ENCODE peak calls at places on chromosomes 12 and 14, in ten cellular contexts. W is brain microvascular endothelial cell; R is IMR-90; Z is lower lobe of right lung; A is GM10248; B is endothelial cell; M is neural crest cell; X is coronary artery; L is CD8-positive, alpha-beta T cell; E is suprapubic skin. G is an unnamed sample.

GRCh38 chr12:77224346-77224745 is 159.0 kb upstream of the E2F7 start:
- DNase-seq in W (no peak), R (no peak), Z (no peak), A (no peak), B (no peak), M (no peak), X (no peak), L (no peak), E (no peak), G (no peak)

GRCh38 chr14:42095155-42095554 is 488.5 kb downstream of the LRFN5 start:
- DNase-seq in W (no peak), R (no peak), Z (no peak), A (no peak), B (no peak), M (no peak), X (no peak), L (no peak), E (no peak), G (no peak)

GRCh38 chr14:67583711-67584644 is 16.1 kb downstream of the PIGH start:
- DNase-seq in W (peak), R (peak), Z (no peak), A (peak), B (peak), M (peak), X (no peak), L (peak), E (no peak), G (peak)

GRCh38 chr12:22321620-22322019 is 12.9 kb downstream of the ST8SIA1 start:
- DNase-seq in W (peak), R (no peak), Z (peak), A (no peak), B (no peak), M (no peak), X (no peak), L (peak), E (no peak), G (no peak)

GRCh38 chr12:82527165-82527780 is 159.4 kb upstream of the TMTC2 start:
- DNase-seq in W (peak), R (peak), Z (no peak), A (peak), B (no peak), M (peak), X (no peak), L (no peak), E (no peak), G (no peak)

GRCh38 chr12:53596920-53597363 is 29.2 kb downstream of the ATF7 start:
- DNase-seq in W (peak), R (peak), Z (no peak), A (no peak), B (no peak), M (no peak), X (no peak), L (no peak), E (no peak), G (no peak)

GRCh38 chr12:4164591-4165558 is 108.7 kb upstream of the CCND2 start:
- DNase-seq in W (peak), R (peak), Z (peak), A (peak), B (peak), M (peak), X (no peak), L (peak), E (no peak), G (peak)

GRCh38 chr14:97218713-97219355 is 421.7 kb downstream of the VRK1 start:
- DNase-seq in W (no peak), R (no peak), Z (no peak), A (no peak), B (peak), M (peak), X (no peak), L (peak), E (no peak), G (peak)

GRCh38 chr14:85604671-85605070 is 74.7 kb downstream of the FLRT2 start:
- DNase-seq in W (no peak), R (no peak), Z (no peak), A (no peak), B (no peak), M (no peak), X (no peak), L (no peak), E (no peak), G (no peak)

GRCh38 chr12:24201258-24201970 is 251.9 kb upstream of the SOX5 start:
- DNase-seq in W (no peak), R (no peak), Z (no peak), A (no peak), B (no peak), M (no peak), X (no peak), L (no peak), E (no peak), G (no peak)

GRCh38 chr14:87264386-87264785 is 728.6 kb downstream of the GALC start:
- DNase-seq in W (no peak), R (no peak), Z (no peak), A (no peak), B (no peak), M (no peak), X (no peak), L (no peak), E (no peak), G (no peak)

GRCh38 chr14:28773917-28774691 is 7.5 kb downstream of the FOXG1 start:
- DNase-seq in W (no peak), R (peak), Z (no peak), A (no peak), B (peak), M (no peak), X (no peak), L (no peak), E (no peak), G (peak)

GRCh38 chr14:22143360-22143759 is 445.7 kb downstream of the DAD1 start:
- DNase-seq in W (no peak), R (peak), Z (no peak), A (no peak), B (no peak), M (no peak), X (no peak), L (no peak), E (no peak), G (no peak)

GRCh38 chr14:99188721-99189120 is 83.3 kb downstream of the BCL11B start:
- DNase-seq in W (no peak), R (no peak), Z (no peak), A (no peak), B (peak), M (no peak), X (no peak), L (peak), E (no peak), G (no peak)

GRCh38 chr12:292186-292585 is 29.6 kb upstream of the SLC6A13 start:
- DNase-seq in W (no peak), R (peak), Z (no peak), A (no peak), B (no peak), M (no peak), X (no peak), L (no peak), E (no peak), G (no peak)

GRCh38 chr12:59446156-59446555 is 149.7 kb upstream of the SLC16A7 start:
- DNase-seq in W (no peak), R (no peak), Z (no peak), A (no peak), B (no peak), M (no peak), X (no peak), L (no peak), E (no peak), G (no peak)

DNA sequence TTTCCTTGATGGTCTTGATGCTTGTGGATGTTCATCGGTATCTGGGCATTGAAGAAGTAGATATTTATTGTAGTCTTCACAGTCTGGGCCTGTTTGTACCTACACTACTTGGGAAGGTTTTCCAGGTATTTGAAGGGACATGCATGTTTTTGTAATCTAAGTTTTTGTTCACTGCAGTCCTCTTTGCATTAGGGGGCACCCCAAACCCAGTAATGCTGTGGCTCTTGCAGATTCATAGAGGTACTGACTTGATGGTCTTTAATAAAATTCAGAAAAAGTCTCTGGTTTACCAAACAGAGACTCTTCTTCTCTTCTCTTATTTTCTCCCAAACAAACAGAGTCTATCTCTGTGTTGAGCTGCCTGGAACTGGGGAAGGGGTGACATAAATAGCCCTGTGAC is 150.9 kb upstream of the SLC16A7 start:
- DNase-seq in W (no peak), R (peak), Z (no peak), A (no peak), B (no peak), M (no peak), X (no peak), L (peak), E (no peak), G (no peak)
- TF ChIP-seq CTCF in W (peak), R (peak), Z (no peak), A (peak), B (no peak), M (no peak), X (no peak), L (peak), E (no peak), G (peak)

DNA sequence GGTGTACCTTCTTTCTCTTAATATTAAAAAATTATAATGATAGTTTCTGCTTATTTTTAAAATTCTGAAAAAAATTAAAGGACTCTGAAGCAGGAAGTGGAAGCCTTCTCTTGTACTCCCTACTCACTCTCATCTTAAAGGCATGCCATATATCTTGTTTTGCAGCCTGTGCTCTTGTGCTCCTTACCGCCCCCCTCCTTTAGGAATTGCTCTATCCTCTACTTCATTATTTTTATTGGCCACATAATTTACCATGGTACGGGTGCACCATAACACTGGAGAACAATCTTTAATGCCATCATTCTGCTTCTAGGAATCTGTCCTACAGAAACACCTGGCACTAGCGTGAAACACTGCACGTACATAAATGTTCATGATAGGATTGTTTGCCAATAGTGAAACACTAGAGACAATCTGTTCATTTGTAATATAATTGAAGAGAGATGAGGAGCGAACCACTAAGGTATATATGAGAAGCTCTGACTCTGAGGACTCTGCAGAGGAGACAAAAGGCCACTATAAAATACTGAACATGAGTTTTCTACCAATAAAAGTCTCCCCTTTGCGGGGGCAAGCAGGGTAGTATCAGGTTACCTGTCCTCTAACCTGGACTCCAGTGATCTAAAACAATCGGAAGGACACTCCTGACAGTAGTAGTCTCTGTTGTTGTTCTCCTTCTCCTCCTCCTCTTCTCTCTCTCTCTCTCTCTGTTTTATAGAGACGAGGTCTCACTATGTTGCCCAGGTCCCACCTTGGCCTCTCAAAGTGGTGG is 6.3 kb upstream of the NYNRIN start:
- DNase-seq in W (peak), R (peak), Z (no peak), A (no peak), B (no peak), M (no peak), X (no peak), L (no peak), E (no peak), G (no peak)
- TF ChIP-seq CTCF in W (peak), R (peak), Z (no peak), A (no peak), B (no peak), M (no peak), X (no peak), L (no peak), E (no peak), G (no peak)

DNA sequence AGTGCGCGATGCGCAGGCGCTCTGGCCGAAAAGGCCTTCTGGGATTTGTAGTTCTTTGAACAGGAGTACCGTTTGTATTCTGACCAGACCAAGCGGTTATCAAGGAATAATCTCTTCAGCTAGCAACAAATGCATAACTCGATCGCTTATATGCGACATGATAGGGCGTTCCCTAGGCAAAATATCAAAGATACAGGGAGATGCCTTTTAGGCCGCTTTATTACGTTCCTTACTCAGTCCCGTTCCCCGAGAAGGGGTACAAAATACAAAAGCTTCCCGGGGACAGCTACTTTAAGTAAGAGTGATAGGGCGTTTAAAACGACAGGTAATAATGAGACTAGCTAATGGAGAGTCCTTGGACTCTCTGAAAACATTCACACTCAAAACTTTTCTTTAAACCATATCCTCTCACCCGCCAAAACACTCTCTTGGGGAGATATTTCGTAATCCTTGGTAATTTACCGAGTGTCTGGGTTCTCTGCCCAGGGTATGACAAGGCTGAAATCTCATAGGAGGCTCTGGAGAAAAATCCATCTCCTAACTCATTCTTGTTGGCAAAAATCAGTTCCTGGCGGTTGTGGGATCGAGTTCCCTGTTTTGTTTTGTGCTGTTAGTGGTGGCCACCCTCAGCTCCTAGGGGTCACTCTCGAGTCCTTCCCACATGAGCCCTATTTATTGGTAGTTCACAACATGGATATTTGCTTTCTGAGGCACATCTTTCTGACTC is 412 bp upstream of the SNW1 start:
- DNase-seq in W (peak), R (peak), Z (no peak), A (no peak), B (peak), M (peak), X (no peak), L (no peak), E (no peak), G (no peak)
- TF ChIP-seq CTCF in W (peak), R (peak), Z (peak), A (peak), B (peak), M (peak), X (no peak), L (no peak), E (no peak), G (peak)

GRCh38 chr14:103753809-103754208 is 38.2 kb downstream of the ZFYVE21 start:
- DNase-seq in W (no peak), R (no peak), Z (no peak), A (no peak), B (no peak), M (no peak), X (no peak), L (no peak), E (no peak), G (no peak)

GRCh38 chr14:103746706-103747105 is 31.1 kb downstream of the ZFYVE21 start:
- DNase-seq in W (peak), R (peak), Z (no peak), A (no peak), B (no peak), M (no peak), X (no peak), L (no peak), E (peak), G (no peak)

GRCh38 chr14:103748539-103748867 is 32.9 kb downstream of the ZFYVE21 start:
- DNase-seq in W (no peak), R (no peak), Z (no peak), A (no peak), B (no peak), M (no peak), X (no peak), L (peak), E (peak), G (no peak)

GRCh38 chr14:103749452-103749851 is 33.8 kb downstream of the ZFYVE21 start:
- DNase-seq in W (no peak), R (no peak), Z (no peak), A (no peak), B (no peak), M (no peak), X (no peak), L (no peak), E (no peak), G (no peak)

GRCh38 chr14:103749860-103750259 is 34.2 kb downstream of the ZFYVE21 start:
- DNase-seq in W (no peak), R (no peak), Z (no peak), A (no peak), B (no peak), M (no peak), X (no peak), L (no peak), E (no peak), G (no peak)
- TF ChIP-seq CTCF in W (no peak), R (no peak), Z (peak), A (no peak), B (no peak), M (no peak), X (no peak), L (no peak), E (peak), G (no peak)

DNA sequence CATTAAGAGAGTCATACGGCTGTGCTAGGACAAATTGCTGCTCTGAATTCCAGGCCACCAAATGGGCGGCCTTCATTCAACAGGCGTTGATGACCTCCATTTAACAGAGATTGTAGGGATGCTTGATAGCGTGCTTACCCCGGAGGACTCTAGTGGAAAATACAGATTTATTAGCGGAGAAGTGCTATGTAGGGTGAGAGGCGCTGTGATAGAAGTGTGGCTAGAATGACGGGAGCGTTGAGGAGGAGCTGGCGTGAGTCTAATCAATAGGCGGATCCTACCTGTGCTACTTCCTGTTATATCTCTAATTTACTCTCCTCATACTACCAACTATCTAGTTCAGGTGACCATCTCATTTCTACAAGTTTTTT is 665 bp downstream of the MRPS35 start:
- DNase-seq in W (peak), R (no peak), Z (no peak), A (peak), B (no peak), M (no peak), X (no peak), L (no peak), E (no peak), G (no peak)
- TF ChIP-seq CTCF in W (no peak), R (no peak), Z (no peak), A (no peak), B (no peak), M (no peak), X (no peak), L (no peak), E (no peak), G (no peak)

G was measured in progenitor cell of endocrine pancreas.